ENCODE peak calls at places on chromosomes 7 and 10, in eight cellular contexts. J is left cardiac atrium; G is activated T-cell treated with anti-CD3 and anti-CD28 coated beads, Interleukin-2, amount 50 U/mL, for 72 hours; R is HFF-Myc; H is NCI-H226; T is chondrocyte; I is lower lobe of right lung; B is ovary. L is an unnamed sample.

GRCh38 chr7:38034062-38034907 is 113.8 kb downstream of the EPDR1 start:
- DNase-seq in J (no peak), G (no peak), R (no peak), H (no peak), T (no peak), I (no peak), B (no peak), L (no peak)

GRCh38 chr7:28520074-28521015 is 108.0 kb downstream of the CREB5 start:
- DNase-seq in J (no peak), G (no peak), R (no peak), H (peak; percentile 47), T (no peak), I (no peak), B (no peak), L (no peak)

GRCh38 chr10:91435241-91435640 is 25.1 kb downstream of the HECTD2 start:
- DNase-seq in J (no peak), G (no peak), R (no peak), H (no peak), T (no peak), I (no peak), B (no peak), L (no peak)

GRCh38 chr10:5760462-5760861 is 52.8 kb downstream of the GDI2 start:
- DNase-seq in J (no peak), G (no peak), R (no peak), H (no peak), T (no peak), I (no peak), B (no peak), L (no peak)

GRCh38 chr10:122286872-122287271 is 15.8 kb downstream of the BTBD16 start:
- DNase-seq in J (peak; percentile 36), G (no peak), R (no peak), H (peak; percentile 48), T (no peak), I (no peak), B (no peak), L (no peak)

GRCh38 chr10:25641576-25641975 is 292.5 kb upstream of the MYO3A start:
- DNase-seq in J (no peak), G (no peak), R (no peak), H (no peak), T (no peak), I (no peak), B (no peak), L (no peak)

GRCh38 chr10:125236091-125236490 is 75.7 kb upstream of the CTBP2 start:
- DNase-seq in J (no peak), G (no peak), R (no peak), H (no peak), T (no peak), I (no peak), B (no peak), L (no peak)

GRCh38 chr7:143975617-143976016 is 21.0 kb downstream of the OR2F1 start:
- DNase-seq in J (no peak), G (no peak), R (no peak), H (peak; percentile 40), T (no peak), I (no peak), B (no peak), L (no peak)

GRCh38 chr7:116674508-116675173 is 2.6 kb downstream of the MET start:
- DNase-seq in J (no peak), G (no peak), R (no peak), H (peak; percentile 58), T (no peak), I (no peak), B (no peak), L (no peak)

GRCh38 chr7:41313171-41313570 is 389.7 kb downstream of the INHBA start:
- DNase-seq in J (no peak), G (no peak), R (no peak), H (no peak), T (no peak), I (no peak), B (no peak), L (no peak)

GRCh38 chr7:16416289-16417282 is 4.8 kb downstream of the CRPPA start:
- DNase-seq in J (no peak), G (no peak), R (no peak), H (peak; percentile 63), T (no peak), I (no peak), B (no peak), L (no peak)

GRCh38 chr10:103833731-103834365 is 21.5 kb downstream of the SH3PXD2A start:
- DNase-seq in J (peak; percentile 80), G (no peak), R (no peak), H (no peak), T (no peak), I (peak; percentile 57), B (peak; percentile 75), L (peak; percentile 57)

GRCh38 chr10:102324061-102324460 is 71.4 kb upstream of the NFKB2 start:
- DNase-seq in J (no peak), G (no peak), R (no peak), H (peak; percentile 66), T (no peak), I (no peak), B (no peak), L (no peak)

GRCh38 chr10:20041931-20042330 is 225.7 kb downstream of the PLXDC2 start:
- DNase-seq in J (no peak), G (no peak), R (no peak), H (peak; percentile 24), T (no peak), I (no peak), B (no peak), L (no peak)